ENCODE peak calls at places on chromosomes 5 and 9, in nine cellular contexts. L, Y, Z, I, A, M, J, E and F are unnamed samples. For H3K4me1 and H3K27me3, the result is how much of the 10 kb centered on the place peaks cover.

GRCh38 chr9:95506438-95506691 is 10.4 kb downstream of the PTCH1 start:
- DNase-seq in J (peak), M (peak), L (peak), E (no peak), I (peak), Y (peak), A (no peak), Z (peak), F (no peak)

GRCh38 chr5:63603996-63604395 is 358.2 kb downstream of the HTR1A start:
- DNase-seq in Y (no peak), L (no peak), Z (no peak), I (no peak), J (peak), A (no peak), E (no peak), M (no peak), F (no peak)

GRCh38 chr5:150671509-150672236 is 10.6 kb downstream of the MYOZ3 start:
- DNase-seq in I (no peak), L (no peak), J (peak), A (no peak), Y (no peak), Z (no peak), M (no peak), E (peak), F (no peak)

GRCh38 chr5:140672455-140673186 is 755 bp downstream of the DND1 start:
- DNase-seq in Y (no peak), I (peak), A (no peak), L (peak), E (peak), M (no peak), J (peak), Z (no peak), F (no peak)

GRCh38 chr5:105530716-105531261 is 1968.2 kb upstream of the NUDT12 start:
- DNase-seq in L (no peak), I (no peak), Y (no peak), M (no peak), E (no peak), A (no peak), J (no peak), Z (no peak), F (no peak)

GRCh38 chr5:68139601-68140441 is 75.7 kb upstream of the PIK3R1 start:
- DNase-seq in L (no peak), I (peak), Y (no peak), A (no peak), J (no peak), Z (peak), E (no peak), M (no peak), F (no peak)

GRCh38 chr9:114330636-114331035 is 967 bp downstream of the ORM2 start:
- DNase-seq in M (no peak), I (no peak), Y (no peak), Z (no peak), E (peak), A (no peak), J (no peak), L (no peak), F (no peak)

GRCh38 chr5:159850192-159850573 is 66.1 kb upstream of the ADRA1B start:
- DNase-seq in J (no peak), M (peak), I (peak), A (no peak), Z (peak), L (peak), Y (peak), E (no peak), F (peak)

GRCh38 chr9:110031511-110032173 is 176.3 kb downstream of the C9orf152 start:
- DNase-seq in L (no peak), I (peak), E (no peak), Y (no peak), A (no peak), Z (peak), M (peak), J (no peak), F (no peak)

GRCh38 chr5:129135633-129136032 is 41.1 kb downstream of the ISOC1 start:
- DNase-seq in L (no peak), Y (no peak), A (no peak), I (no peak), E (no peak), Z (no peak), J (peak), M (peak), F (no peak)

GRCh38 chr9:82606761-82607382 is 456.1 kb downstream of the RASEF start:
- DNase-seq in L (peak), A (peak), Y (peak), I (peak), J (peak), E (no peak), M (peak), Z (peak), F (no peak)

GRCh38 chr5:130652178-130652577 is 512.9 kb downstream of the HINT1 start:
- DNase-seq in I (peak), A (no peak), M (peak), J (no peak), L (no peak), Z (peak), E (no peak), Y (no peak), F (peak)

GRCh38 chr5:96896285-96896711 is 20.0 kb downstream of the ERAP2 start:
- DNase-seq in M (no peak), Z (no peak), E (no peak), Y (no peak), L (no peak), I (no peak), A (no peak), J (no peak), F (no peak)

GRCh38 chr5:172542651-172543131 is 88.4 kb upstream of the SH3PXD2B start:
- DNase-seq in A (no peak), L (peak), E (peak), I (no peak), M (no peak), J (peak), Y (no peak), Z (no peak), F (no peak)

GRCh38 chr5:78628260-78629024 is 20.1 kb downstream of the LHFPL2 start:
- DNase-seq in Y (no peak), L (no peak), A (no peak), I (peak), Z (peak), J (peak), M (no peak), E (no peak), F (no peak)

GRCh38 chr5:138955672-138956295 is 80.6 kb upstream of the LRRTM2 start:
- DNase-seq in A (no peak), Z (no peak), M (no peak), E (no peak), I (no peak), L (no peak), Y (no peak), J (no peak), F (no peak)

DNA sequence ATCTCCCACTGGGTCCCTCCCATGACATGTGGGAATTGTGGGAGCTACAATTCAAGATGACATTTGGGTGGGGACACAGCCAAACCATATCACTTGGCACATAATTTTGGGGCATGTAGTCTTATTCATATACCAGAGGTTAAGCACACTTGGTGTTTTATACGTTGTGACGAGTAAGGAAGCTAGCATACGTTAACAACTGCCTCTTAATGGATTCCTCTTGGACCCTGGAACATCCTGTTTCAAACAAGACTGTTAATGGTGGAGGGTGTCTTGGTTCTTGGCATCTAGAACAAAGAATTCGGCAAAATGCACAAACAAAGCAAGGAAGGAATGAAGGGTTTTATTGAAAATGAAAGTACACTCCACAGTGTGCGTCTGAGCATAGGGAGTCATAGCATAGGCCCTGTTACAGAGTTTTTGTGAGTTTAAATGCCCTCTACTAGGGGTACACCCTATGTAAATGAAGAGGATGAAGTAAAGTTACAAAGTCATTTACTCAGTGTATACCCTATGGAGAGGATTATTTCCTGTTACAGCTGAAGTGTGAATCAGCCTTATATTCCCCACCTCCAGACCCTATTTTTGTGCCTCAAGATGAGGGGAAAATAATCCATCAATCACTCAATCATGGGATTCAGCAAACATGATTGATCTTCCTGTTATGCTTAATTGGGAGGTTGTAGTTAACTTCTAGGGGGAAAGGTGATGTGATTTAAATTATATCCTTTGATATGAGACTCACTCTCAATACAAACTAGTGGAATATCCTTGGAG is 84.7 kb upstream of the MYO10 start:
- DNase-seq in Y (no peak), L (no peak), M (no peak), I (no peak), E (no peak), A (no peak), Z (no peak), J (no peak), F (no peak)
- H3K4me1 ChIP-seq in Y (under half), L (under half), M (under half), I (under half), E (under half), A (under half), Z (under half), J (under half), F (under half)

DNA sequence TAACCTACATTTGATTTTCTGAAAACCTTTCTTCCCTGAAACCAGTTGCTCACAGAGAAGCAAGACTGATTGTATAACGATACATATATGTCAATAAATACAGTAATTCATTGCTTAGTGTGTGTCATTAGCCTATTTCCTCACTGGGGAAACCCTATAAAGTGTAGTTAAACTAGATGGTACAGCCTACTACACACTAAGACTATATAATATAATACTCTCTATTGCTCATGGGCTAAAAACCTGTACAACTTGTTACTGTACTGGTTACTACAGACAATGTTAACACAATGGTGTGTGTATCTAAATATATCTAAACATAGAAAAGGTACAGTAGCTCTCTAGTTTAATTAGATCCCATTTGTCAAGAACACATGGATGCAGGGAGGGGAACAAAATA is 181.2 kb downstream of the CDH18 start:
- DNase-seq in J (no peak), Z (no peak), Y (no peak), M (peak), E (no peak), I (no peak), L (no peak), A (no peak), F (no peak)
- H3K27ac ChIP-seq in J (no peak), Z (no peak), Y (no peak), M (no peak), E (no peak), I (no peak), L (no peak), A (no peak), F (no peak)

GRCh38 chr9:99823392-99824377 is 2.0 kb downstream of the NR4A3 start:
- DNase-seq in A (peak), M (peak), Z (peak), I (peak), Y (peak), L (peak), E (peak), J (peak), F (no peak)
- H3K27me3 ChIP-seq in A (under half), M (under half), Z (under half), I (under half), Y (half or more), L (under half), E (half or more), J (half or more), F (half or more)

DNA sequence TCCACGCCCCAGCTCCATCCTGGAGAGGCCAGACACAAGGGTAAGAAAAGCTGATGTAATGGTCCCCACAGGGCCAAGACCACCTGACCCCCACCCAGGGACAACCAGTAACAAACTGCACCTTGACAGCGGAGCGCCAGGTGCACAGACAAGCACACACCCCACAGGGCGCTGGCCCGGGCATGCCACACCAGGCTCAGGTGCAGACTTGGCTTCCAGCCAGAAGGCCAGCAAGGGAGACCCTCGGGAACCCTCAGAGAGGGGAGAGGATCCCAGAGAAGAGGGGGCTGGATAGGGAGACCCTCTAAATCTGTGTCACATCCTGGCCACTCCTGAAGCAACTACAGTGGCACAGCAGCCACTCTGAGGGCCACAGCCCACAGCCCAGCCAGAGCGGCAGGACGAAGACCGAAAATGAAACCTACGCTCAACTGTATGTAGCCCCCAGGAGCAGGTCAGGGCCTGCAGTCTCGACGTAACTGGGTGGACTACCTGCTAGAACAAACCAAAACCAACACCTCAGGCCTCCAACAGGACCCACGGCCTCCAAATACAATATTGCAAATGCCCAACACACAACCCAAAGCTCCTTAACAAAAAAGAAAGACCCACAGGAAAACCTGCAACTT is 18.5 kb downstream of the CAMSAP1 start:
- DNase-seq in L (no peak), A (peak), Y (no peak), M (no peak), I (no peak), Z (no peak), J (no peak), E (no peak), F (no peak)
- H3K4me1 ChIP-seq in L (under half), A (under half), Y (under half), M (under half), I (under half), Z (under half), J (under half), E (under half), F (half or more)

DNA sequence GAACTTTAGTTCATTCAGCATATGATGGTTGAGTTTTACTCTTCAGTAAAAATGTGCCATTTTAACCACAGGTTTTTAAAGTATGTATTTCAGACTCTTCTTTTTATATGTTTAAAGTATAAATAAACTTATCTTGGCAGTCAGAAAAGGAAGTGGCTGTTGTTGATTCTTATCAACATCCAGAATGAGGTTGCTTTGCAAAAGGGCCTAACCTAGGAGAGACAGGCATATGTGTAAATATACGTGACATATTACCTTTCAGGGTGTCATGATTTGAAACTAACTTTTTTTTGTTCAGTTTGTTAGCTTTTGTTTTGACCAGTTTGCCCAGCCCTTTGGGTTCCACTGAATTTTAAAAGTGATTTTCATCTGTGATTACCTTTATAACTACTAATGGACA is 7.4 kb downstream of the SMARCA2 start:
- DNase-seq in Z (no peak), A (no peak), I (no peak), E (no peak), J (no peak), L (no peak), Y (no peak), M (no peak), F (no peak)
- H3K27ac ChIP-seq in Z (no peak), A (no peak), I (no peak), E (peak), J (no peak), L (no peak), Y (peak), M (no peak), F (no peak)

GRCh38 chr5:1113805-1114586 is 2.1 kb upstream of the SLC12A7 start:
- DNase-seq in A (no peak), Y (no peak), I (no peak), J (no peak), L (no peak), M (no peak), Z (no peak), E (no peak), F (no peak)
- H3K27me3 ChIP-seq in A (under half), Y (under half), I (under half), J (under half), L (under half), M (under half), Z (under half), E (under half), F (under half)

DNA sequence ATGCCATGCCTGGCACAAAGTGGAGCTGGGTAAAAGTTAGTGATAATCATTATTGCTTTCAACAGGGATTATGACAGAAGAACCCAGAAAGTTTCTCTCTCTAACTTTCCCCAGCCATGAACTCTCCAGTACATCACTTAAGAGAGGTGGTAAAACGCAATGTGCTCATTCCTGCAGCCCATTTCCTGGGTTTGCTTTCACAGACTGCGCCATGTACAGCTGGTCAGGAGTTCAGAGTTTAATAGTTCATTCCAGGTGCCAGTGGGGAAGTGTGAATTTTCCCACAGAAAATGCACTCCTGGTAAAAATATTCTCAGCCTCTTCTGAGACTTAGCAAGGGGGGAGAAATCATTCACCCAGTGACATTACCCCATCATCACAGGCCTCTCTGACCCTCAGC is 35.5 kb downstream of the ADAM19 start:
- DNase-seq in Z (no peak), J (no peak), L (no peak), Y (no peak), A (no peak), I (no peak), E (no peak), M (no peak), F (no peak)
- H3K4me1 ChIP-seq in Z (half or more), J (under half), L (under half), Y (under half), A (under half), I (under half), E (under half), M (under half), F (under half)

GRCh38 chr9:121328876-121329681 is 41.0 kb downstream of the STOM start:
- DNase-seq in L (no peak), M (no peak), Y (no peak), J (no peak), Z (no peak), E (no peak), I (no peak), A (no peak), F (no peak)
- H3K27ac ChIP-seq in L (peak), M (no peak), Y (peak), J (no peak), Z (no peak), E (no peak), I (no peak), A (peak), F (no peak)